ENCODE peak calls at places on chromosomes 13 and 19, in seven cellular contexts. L, E, I, W, N, O and P are unnamed samples. For H3K4me1 and H3K27me3, the result is how much of the 10 kb centered on the place peaks cover.

GRCh38 chr19:53019684-53020083 is 6.0 kb downstream of the ERVV-1 start:
- DNase-seq in L (no peak), E (no peak), I (peak), W (no peak), N (peak), O (no peak), P (no peak)

GRCh38 chr19:50357178-50358100 is 8.0 kb downstream of the NAPSA start:
- DNase-seq in L (peak), E (peak), I (peak), W (no peak), N (peak), O (peak), P (peak)

GRCh38 chr13:59527500-59527899 is 636.2 kb downstream of the DIAPH3 start:
- DNase-seq in L (no peak), E (no peak), I (no peak), W (no peak), N (no peak), O (no peak), P (no peak)

GRCh38 chr13:94902722-94903407 is 190.5 kb upstream of the SOX21 start:
- DNase-seq in L (no peak), E (no peak), I (no peak), W (no peak), N (no peak), O (no peak), P (no peak)

GRCh38 chr13:70905035-70905434 is 796.8 kb upstream of the KLHL1 start:
- DNase-seq in L (no peak), E (no peak), I (no peak), W (no peak), N (no peak), O (no peak), P (no peak)

GRCh38 chr13:29676941-29677452 is 81.5 kb upstream of the SLC7A1 start:
- DNase-seq in L (no peak), E (no peak), I (no peak), W (no peak), N (no peak), O (no peak), P (no peak)

GRCh38 chr13:67736646-67737420 is 506.7 kb upstream of the PCDH9 start:
- DNase-seq in L (peak), E (no peak), I (peak), W (no peak), N (peak), O (peak), P (no peak)

GRCh38 chr13:39374741-39375189 is 228.2 kb downstream of the LHFPL6 start:
- DNase-seq in L (no peak), E (no peak), I (no peak), W (no peak), N (no peak), O (no peak), P (no peak)

GRCh38 chr19:38469151-38469550 is 35.7 kb downstream of the RYR1 start:
- DNase-seq in L (no peak), E (no peak), I (no peak), W (no peak), N (no peak), O (no peak), P (no peak)

GRCh38 chr19:16441661-16442071 is 30.1 kb downstream of the EPS15L1 start:
- DNase-seq in L (peak), E (no peak), I (peak), W (no peak), N (peak), O (peak), P (no peak)

GRCh38 chr13:30373727-30374126 is 48.6 kb upstream of the UBE2L5 start:
- DNase-seq in L (no peak), E (no peak), I (no peak), W (no peak), N (no peak), O (no peak), P (no peak)

GRCh38 chr13:101121608-101122007 is 294.7 kb downstream of the NALCN start:
- DNase-seq in L (no peak), E (no peak), I (no peak), W (no peak), N (no peak), O (no peak), P (no peak)

GRCh38 chr13:41199526-41199925 is 5.2 kb upstream of the KBTBD7 start:
- DNase-seq in L (no peak), E (no peak), I (no peak), W (no peak), N (no peak), O (no peak), P (no peak)

GRCh38 chr13:66886248-66886647 is 343.9 kb downstream of the PCDH9 start:
- DNase-seq in L (no peak), E (no peak), I (no peak), W (no peak), N (peak), O (no peak), P (no peak)

GRCh38 chr13:45630791-45631190 is 15.3 kb upstream of the ERICH6B start:
- DNase-seq in L (no peak), E (no peak), I (no peak), W (no peak), N (no peak), O (no peak), P (no peak)

GRCh38 chr13:113090806-113091205 is 14.8 kb upstream of the F7 start:
- DNase-seq in L (no peak), E (no peak), I (no peak), W (peak), N (no peak), O (no peak), P (no peak)

GRCh38 chr13:76980075-76980718 is 11.7 kb upstream of the CLN5 start:
- DNase-seq in L (peak), E (no peak), I (peak), W (peak), N (peak), O (peak), P (peak)

GRCh38 chr19:32339988-32340874 is 5.2 kb upstream of the ZNF507 start:
- DNase-seq in L (peak), E (peak), I (peak), W (no peak), N (peak), O (peak), P (peak)

GRCh38 chr13:102589291-102589822 is 7.4 kb upstream of the TPP2 start:
- DNase-seq in L (no peak), E (no peak), I (no peak), W (no peak), N (no peak), O (no peak), P (no peak)

GRCh38 chr19:49442793-49443365 is 1.6 kb upstream of the SLC17A7 start:
- DNase-seq in L (peak), E (peak), I (peak), W (peak), N (peak), O (peak), P (no peak)

GRCh38 chr19:3949997-3950859 is 17.4 kb downstream of the NMRK2 start:
- DNase-seq in L (no peak), E (no peak), I (peak), W (no peak), N (no peak), O (no peak), P (no peak)

GRCh38 chr19:3413796-3414327 is 47.5 kb downstream of the NFIC start:
- DNase-seq in L (no peak), E (no peak), I (no peak), W (no peak), N (no peak), O (no peak), P (no peak)

GRCh38 chr13:74136089-74136658 is 2.0 kb upstream of the KLF12 start:
- DNase-seq in L (no peak), E (no peak), I (no peak), W (peak), N (peak), O (peak), P (peak)

GRCh38 chr13:24038405-24038804 is 122.1 kb upstream of the SPATA13 start:
- DNase-seq in L (no peak), E (no peak), I (no peak), W (no peak), N (no peak), O (no peak), P (no peak)

GRCh38 chr13:49020940-49021548 is 45.3 kb downstream of the FNDC3A start:
- DNase-seq in L (no peak), E (no peak), I (peak), W (no peak), N (no peak), O (no peak), P (no peak)

GRCh38 chr13:113853518-113854237 is 10.2 kb downstream of the GAS6 start:
- DNase-seq in L (no peak), E (no peak), I (peak), W (peak), N (no peak), O (no peak), P (no peak)

GRCh38 chr13:71773534-71773933 is 93.5 kb downstream of the DACH1 start:
- DNase-seq in L (no peak), E (no peak), I (no peak), W (no peak), N (no peak), O (no peak), P (no peak)

GRCh38 chr13:27455331-27455855 is 5.0 kb upstream of the MTIF3 start:
- DNase-seq in L (no peak), E (no peak), I (no peak), W (no peak), N (no peak), O (no peak), P (no peak)

GRCh38 chr19:2235396-2236284 is 489 bp downstream of the PLEKHJ1 start:
- DNase-seq in L (peak), E (no peak), I (no peak), W (no peak), N (peak), O (peak), P (no peak)

GRCh38 chr19:35533201-35533821 is at the start of gene GAPDHS:
- DNase-seq in L (no peak), E (no peak), I (no peak), W (no peak), N (no peak), O (no peak), P (no peak)
- H3K4me3 ChIP-seq in L (no peak), E (no peak), I (no peak), W (no peak), N (no peak), O (no peak), P (peak)

DNA sequence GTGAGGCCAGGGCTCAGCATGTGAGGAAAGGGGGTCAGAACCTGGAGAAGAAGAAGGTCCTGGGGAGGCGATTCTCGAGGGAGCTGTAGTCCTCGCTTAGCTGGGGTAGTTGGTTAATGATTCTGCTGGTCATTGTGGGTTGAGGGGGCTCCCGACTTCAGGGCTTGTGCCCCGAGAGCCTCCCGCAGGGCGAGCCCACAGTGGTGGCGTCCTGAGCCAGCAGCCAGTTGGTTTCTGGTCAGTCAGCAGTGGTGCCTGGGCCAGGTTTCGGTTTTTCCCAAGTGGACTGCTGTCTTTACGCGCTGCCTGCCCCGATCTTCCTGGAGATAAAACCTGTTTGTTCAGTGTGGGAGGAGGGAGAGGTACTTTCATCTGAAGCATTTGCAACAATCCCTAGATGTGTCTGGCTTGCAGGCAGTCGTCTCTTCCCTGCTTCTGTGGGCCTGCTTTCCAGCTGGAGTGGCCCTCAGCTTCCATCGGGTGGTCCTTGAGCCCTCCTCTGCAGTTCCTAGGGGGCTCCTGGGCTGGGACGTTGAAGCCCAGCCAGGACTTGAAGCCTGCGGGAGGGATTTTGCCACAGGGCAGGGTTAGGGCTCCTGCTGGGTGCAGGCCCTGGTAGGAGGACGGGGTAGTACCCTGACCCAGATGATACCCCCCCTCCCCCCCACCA is 3.2 kb downstream of the PTBP1 start:
- DNase-seq in L (no peak), E (no peak), I (peak), W (no peak), N (peak), O (peak), P (no peak)
- H3K4me1 ChIP-seq in L (under half), E (under half), I (under half), W (under half), N (under half), O (under half), P (under half)

GRCh38 chr19:6086081-6086858 is 24.0 kb downstream of the RFX2 start:
- DNase-seq in L (no peak), E (no peak), I (no peak), W (no peak), N (no peak), O (no peak), P (no peak)

GRCh38 chr19:6090634-6091033 is 19.7 kb downstream of the RFX2 start:
- DNase-seq in L (no peak), E (no peak), I (no peak), W (no peak), N (no peak), O (no peak), P (no peak)

GRCh38 chr19:6088677-6089063 is 21.6 kb downstream of the RFX2 start:
- DNase-seq in L (no peak), E (no peak), I (no peak), W (no peak), N (no peak), O (no peak), P (no peak)

GRCh38 chr19:6084821-6085220 is 25.5 kb downstream of the RFX2 start:
- DNase-seq in L (no peak), E (no peak), I (no peak), W (no peak), N (no peak), O (no peak), P (no peak)

DNA sequence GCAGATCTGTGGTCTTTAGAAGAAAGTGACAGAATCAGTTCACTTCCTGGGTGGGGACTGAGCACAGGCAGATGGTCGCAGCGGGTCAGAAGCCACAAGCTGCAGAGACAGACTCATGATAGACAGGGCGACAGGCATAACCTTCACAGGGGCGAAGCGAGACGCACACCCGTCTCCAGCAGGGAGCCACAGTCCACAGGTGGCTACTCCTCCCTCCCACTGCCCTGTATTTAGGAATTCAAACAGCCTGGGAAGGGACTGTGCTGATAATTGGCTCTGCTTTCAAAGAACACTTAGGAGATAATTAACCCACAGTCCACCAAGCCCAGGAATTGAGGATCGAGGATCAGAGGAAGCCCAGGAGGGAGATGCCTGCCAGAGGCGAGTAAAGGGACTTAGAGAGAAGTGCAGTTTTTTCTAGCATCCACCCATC is 23.2 kb downstream of the RFX2 start:
- DNase-seq in L (no peak), E (no peak), I (peak), W (no peak), N (no peak), O (peak), P (no peak)
- H3K27me3 ChIP-seq in L (under half), E (under half), I (under half), W (under half), N (under half), O (under half), P (under half)

GRCh38 chr13:75841905-75842304 is 205.8 kb downstream of the LMO7 start:
- DNase-seq in L (no peak), E (no peak), I (no peak), W (no peak), N (no peak), O (no peak), P (peak)

GRCh38 chr13:75836441-75836840 is 200.3 kb downstream of the LMO7 start:
- DNase-seq in L (no peak), E (no peak), I (no peak), W (no peak), N (no peak), O (no peak), P (no peak)

GRCh38 chr13:75839418-75839817 is 203.3 kb downstream of the LMO7 start:
- DNase-seq in L (no peak), E (no peak), I (no peak), W (no peak), N (no peak), O (no peak), P (no peak)

GRCh38 chr13:75843033-75843432 is 206.9 kb downstream of the LMO7 start:
- DNase-seq in L (no peak), E (no peak), I (no peak), W (no peak), N (no peak), O (no peak), P (no peak)

DNA sequence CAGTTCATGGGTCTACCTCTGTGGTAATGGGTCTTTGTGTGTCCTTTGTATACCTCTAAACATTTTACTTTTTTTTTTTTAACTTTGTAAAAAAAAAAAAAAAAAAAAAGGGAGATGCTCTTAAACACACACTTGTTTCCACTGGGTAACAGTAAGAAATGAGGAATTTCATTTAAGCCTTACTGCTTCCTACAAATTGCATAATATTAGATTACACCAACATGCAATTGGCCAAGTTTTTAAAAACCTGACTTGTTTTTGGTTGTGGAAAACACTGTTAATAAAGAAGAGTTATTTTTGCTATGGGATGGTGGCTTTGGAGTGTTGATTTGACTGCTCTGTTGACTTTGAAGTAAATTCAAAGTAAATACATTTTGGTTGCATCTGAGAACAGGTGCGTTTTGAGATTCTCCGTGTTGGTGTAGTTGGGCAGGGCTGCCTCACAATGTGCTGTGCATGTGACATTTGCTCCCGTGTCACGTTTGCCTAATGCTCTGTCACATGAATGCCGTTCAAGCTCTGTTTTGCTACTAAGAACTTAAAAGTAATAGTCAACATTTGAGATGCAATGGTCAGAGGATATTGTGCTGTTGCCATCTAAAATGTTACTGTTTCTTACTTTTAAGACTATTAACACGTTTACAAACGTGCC is 202.4 kb downstream of the LMO7 start:
- DNase-seq in L (no peak), E (no peak), I (no peak), W (no peak), N (no peak), O (no peak), P (no peak)
- H3K4me3 ChIP-seq in L (no peak), E (no peak), I (no peak), W (no peak), N (no peak), O (no peak), P (no peak)